ENCODE peak calls at places on chromosomes 5 and 9, in five cellular contexts. One of them, this sample, is unnamed.

GRCh38 chr5:28344803-28345433 is 1306.5 kb upstream of the CDH9 start:
- DNase-seq in transverse colon: no peak
- DNase-seq in right lobe of liver: no peak
- DNase-seq in stomach: no peak
- DNase-seq in body of pancreas: no peak
- DNase-seq in this sample: no peak

GRCh38 chr5:95090774-95091173 is 194.1 kb downstream of the MCTP1 start:
- DNase-seq in transverse colon: no peak
- DNase-seq in right lobe of liver: no peak
- DNase-seq in stomach: no peak
- DNase-seq in body of pancreas: no peak
- DNase-seq in this sample: no peak

GRCh38 chr9:120977321-120977720 is 50.7 kb upstream of the TRAF1 start:
- DNase-seq in transverse colon: no peak
- DNase-seq in right lobe of liver: no peak
- DNase-seq in stomach: no peak
- DNase-seq in body of pancreas: no peak
- DNase-seq in this sample: no peak

GRCh38 chr5:159849437-159850191 is 66.7 kb upstream of the ADRA1B start:
- DNase-seq in transverse colon: no peak
- DNase-seq in right lobe of liver: no peak
- DNase-seq in stomach: no peak
- DNase-seq in body of pancreas: no peak
- DNase-seq in this sample: no peak

GRCh38 chr9:86687788-86688187 is 259.5 kb downstream of the GAS1 start:
- DNase-seq in transverse colon: no peak
- DNase-seq in right lobe of liver: no peak
- DNase-seq in stomach: no peak
- DNase-seq in body of pancreas: no peak
- DNase-seq in this sample: no peak

GRCh38 chr9:99294850-99295461 is 72.9 kb downstream of the SEC61B start:
- DNase-seq in transverse colon: no peak
- DNase-seq in right lobe of liver: no peak
- DNase-seq in stomach: no peak
- DNase-seq in body of pancreas: no peak
- DNase-seq in this sample: no peak

GRCh38 chr9:98580956-98581355 is 127.8 kb downstream of the GABBR2 start:
- DNase-seq in transverse colon: no peak
- DNase-seq in right lobe of liver: no peak
- DNase-seq in stomach: no peak
- DNase-seq in body of pancreas: no peak
- DNase-seq in this sample: no peak

GRCh38 chr9:100492952-100493351 is 20.0 kb downstream of the TMEFF1 start:
- DNase-seq in transverse colon: no peak
- DNase-seq in right lobe of liver: no peak
- DNase-seq in stomach: no peak
- DNase-seq in body of pancreas: no peak
- DNase-seq in this sample: no peak

GRCh38 chr5:167993771-167994170 is 297.7 kb upstream of the WWC1 start:
- DNase-seq in transverse colon: no peak
- DNase-seq in right lobe of liver: no peak
- DNase-seq in stomach: no peak
- DNase-seq in body of pancreas: no peak
- DNase-seq in this sample: no peak

GRCh38 chr5:34533582-34534236 is 122.4 kb upstream of the RAI14 start:
- DNase-seq in transverse colon: no peak
- DNase-seq in right lobe of liver: no peak
- DNase-seq in stomach: no peak
- DNase-seq in body of pancreas: no peak
- DNase-seq in this sample: no peak

GRCh38 chr5:117380316-117380715 is 805.7 kb upstream of the SEMA6A start:
- DNase-seq in transverse colon: no peak
- DNase-seq in right lobe of liver: no peak
- DNase-seq in stomach: no peak
- DNase-seq in body of pancreas: no peak
- DNase-seq in this sample: no peak

GRCh38 chr5:5533927-5534326 is 111.5 kb downstream of the ICE1 start:
- DNase-seq in transverse colon: no peak
- DNase-seq in right lobe of liver: no peak
- DNase-seq in stomach: no peak
- DNase-seq in body of pancreas: no peak
- DNase-seq in this sample: no peak

GRCh38 chr9:121916008-121916407 is 177.1 kb downstream of the TTLL11 start:
- DNase-seq in transverse colon: no peak
- DNase-seq in right lobe of liver: no peak
- DNase-seq in stomach: no peak
- DNase-seq in body of pancreas: no peak
- DNase-seq in this sample: no peak

GRCh38 chr5:132747064-132747692 is at the start of gene CCNI2:
- DNase-seq in transverse colon: peak
- DNase-seq in right lobe of liver: no peak
- DNase-seq in stomach: peak
- DNase-seq in body of pancreas: peak
- DNase-seq in this sample: no peak

GRCh38 chr5:150671509-150672236 is 10.6 kb downstream of the MYOZ3 start:
- DNase-seq in transverse colon: no peak
- DNase-seq in right lobe of liver: no peak
- DNase-seq in stomach: no peak
- DNase-seq in body of pancreas: no peak
- DNase-seq in this sample: no peak

GRCh38 chr5:175573493-175574269 is 84.2 kb upstream of the HRH2 start:
- DNase-seq in transverse colon: no peak
- DNase-seq in right lobe of liver: no peak
- DNase-seq in stomach: no peak
- DNase-seq in body of pancreas: no peak
- DNase-seq in this sample: no peak

GRCh38 chr5:175572922-175573321 is 84.9 kb upstream of the HRH2 start:
- DNase-seq in transverse colon: peak
- DNase-seq in right lobe of liver: no peak
- DNase-seq in stomach: no peak
- DNase-seq in body of pancreas: no peak
- DNase-seq in this sample: no peak

GRCh38 chr5:175576096-175576495 is 81.8 kb upstream of the HRH2 start:
- DNase-seq in transverse colon: no peak
- DNase-seq in right lobe of liver: no peak
- DNase-seq in stomach: no peak
- DNase-seq in body of pancreas: no peak
- DNase-seq in this sample: no peak

GRCh38 chr5:175576591-175576990 is 81.3 kb upstream of the HRH2 start:
- DNase-seq in transverse colon: no peak
- DNase-seq in right lobe of liver: no peak
- DNase-seq in stomach: no peak
- DNase-seq in body of pancreas: no peak
- DNase-seq in this sample: no peak

DNA sequence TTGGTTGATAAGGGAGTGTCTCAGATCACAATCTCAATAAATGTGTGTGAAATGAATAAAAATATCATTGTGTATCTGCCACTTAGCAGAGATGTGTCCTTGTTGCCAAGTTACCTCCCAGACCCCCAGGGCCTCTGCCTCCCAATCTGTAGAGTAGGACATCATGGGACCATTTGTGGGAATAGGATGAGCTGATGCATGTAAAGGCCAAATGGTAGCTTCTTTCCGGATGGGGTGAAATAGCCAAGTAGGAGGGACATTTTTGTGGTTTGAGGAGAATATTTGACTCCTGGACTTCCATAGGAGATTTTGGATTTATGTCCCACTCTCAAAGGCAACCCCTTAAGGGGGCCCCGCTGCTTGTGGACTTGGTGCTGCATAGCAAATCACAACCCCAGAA is 82.6 kb upstream of the HRH2 start:
- DNase-seq in transverse colon: no peak
- DNase-seq in right lobe of liver: no peak
- DNase-seq in stomach: no peak
- DNase-seq in body of pancreas: no peak
- DNase-seq in this sample: no peak
- TF ChIP-seq POLR2A in transverse colon: no peak
- TF ChIP-seq POLR2A in right lobe of liver: no peak
- TF ChIP-seq POLR2A in stomach: no peak
- TF ChIP-seq POLR2A in body of pancreas: no peak
- TF ChIP-seq POLR2A in this sample: no peak

GRCh38 chr9:97512966-97513560 is 11.6 kb downstream of the TMOD1 start:
- DNase-seq in transverse colon: no peak
- DNase-seq in right lobe of liver: no peak
- DNase-seq in stomach: no peak
- DNase-seq in body of pancreas: no peak
- DNase-seq in this sample: no peak

GRCh38 chr9:97515662-97516061 is 14.2 kb downstream of the TMOD1 start:
- DNase-seq in transverse colon: no peak
- DNase-seq in right lobe of liver: no peak
- DNase-seq in stomach: no peak
- DNase-seq in body of pancreas: no peak
- DNase-seq in this sample: no peak

GRCh38 chr9:97511762-97512429 is 10.4 kb downstream of the TMOD1 start:
- DNase-seq in transverse colon: no peak
- DNase-seq in right lobe of liver: no peak
- DNase-seq in stomach: no peak
- DNase-seq in body of pancreas: no peak
- DNase-seq in this sample: no peak

GRCh38 chr9:97516111-97516510 is 14.6 kb downstream of the TMOD1 start:
- DNase-seq in transverse colon: no peak
- DNase-seq in right lobe of liver: no peak
- DNase-seq in stomach: no peak
- DNase-seq in body of pancreas: no peak
- DNase-seq in this sample: no peak

GRCh38 chr9:97514531-97514930 is 13.1 kb downstream of the TMOD1 start:
- DNase-seq in transverse colon: no peak
- DNase-seq in right lobe of liver: no peak
- DNase-seq in stomach: no peak
- DNase-seq in body of pancreas: peak
- DNase-seq in this sample: no peak
- TF ChIP-seq POLR2A in transverse colon: no peak
- TF ChIP-seq POLR2A in right lobe of liver: no peak
- TF ChIP-seq POLR2A in stomach: no peak
- TF ChIP-seq POLR2A in body of pancreas: no peak
- TF ChIP-seq POLR2A in this sample: no peak

GRCh38 chr5:56085205-56085604 is 90.4 kb upstream of the IL6ST start:
- DNase-seq in transverse colon: no peak
- DNase-seq in right lobe of liver: no peak
- DNase-seq in stomach: no peak
- DNase-seq in body of pancreas: no peak
- DNase-seq in this sample: no peak
- TF ChIP-seq POLR2A in transverse colon: no peak
- TF ChIP-seq POLR2A in right lobe of liver: no peak
- TF ChIP-seq POLR2A in stomach: no peak
- TF ChIP-seq POLR2A in body of pancreas: no peak
- TF ChIP-seq POLR2A in this sample: no peak

GRCh38 chr5:96931605-96932004 is 4.3 kb upstream of the LNPEP start:
- DNase-seq in transverse colon: no peak
- DNase-seq in right lobe of liver: no peak
- DNase-seq in stomach: no peak
- DNase-seq in body of pancreas: no peak
- DNase-seq in this sample: no peak
- TF ChIP-seq POLR2A in transverse colon: no peak
- TF ChIP-seq POLR2A in right lobe of liver: no peak
- TF ChIP-seq POLR2A in stomach: no peak
- TF ChIP-seq POLR2A in body of pancreas: no peak
- TF ChIP-seq POLR2A in this sample: no peak

DNA sequence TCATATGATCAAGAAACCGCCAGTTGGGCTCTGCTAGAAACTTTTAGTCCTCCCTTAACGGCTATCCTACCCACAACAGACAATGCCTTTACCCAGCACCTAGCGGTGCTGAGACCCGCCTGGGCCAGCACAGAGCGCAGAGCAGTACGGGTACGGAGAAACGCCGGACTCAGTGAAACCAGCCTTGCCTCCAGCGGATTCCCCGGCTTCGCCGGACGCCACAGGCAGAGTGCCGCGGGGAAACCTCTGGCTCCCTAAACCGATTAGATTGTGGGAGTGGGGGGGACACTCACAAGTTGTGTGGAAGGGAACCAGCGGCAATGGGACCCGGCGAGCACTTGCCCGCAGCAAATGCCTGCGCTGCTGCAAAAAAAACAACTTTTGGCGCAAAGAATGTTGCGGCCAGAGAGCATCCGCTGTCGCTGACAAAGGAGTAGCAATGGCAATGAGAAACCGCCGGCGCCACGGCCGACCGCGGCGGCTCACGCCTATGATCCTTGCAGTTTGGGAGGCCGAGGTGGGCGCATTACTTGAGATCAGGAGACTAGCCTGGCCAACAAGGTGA is 88.2 kb downstream of the ANXA2R start:
- DNase-seq in transverse colon: peak
- DNase-seq in right lobe of liver: peak
- DNase-seq in stomach: peak
- DNase-seq in body of pancreas: no peak
- DNase-seq in this sample: no peak
- TF ChIP-seq POLR2A in transverse colon: no peak
- TF ChIP-seq POLR2A in right lobe of liver: no peak
- TF ChIP-seq POLR2A in stomach: no peak
- TF ChIP-seq POLR2A in body of pancreas: no peak
- TF ChIP-seq POLR2A in this sample: no peak

GRCh38 chr5:53008751-53009150 is 19.6 kb downstream of the ITGA2 start:
- DNase-seq in transverse colon: no peak
- DNase-seq in right lobe of liver: no peak
- DNase-seq in stomach: no peak
- DNase-seq in body of pancreas: no peak
- DNase-seq in this sample: no peak
- TF ChIP-seq POLR2A in transverse colon: no peak
- TF ChIP-seq POLR2A in right lobe of liver: no peak
- TF ChIP-seq POLR2A in stomach: no peak
- TF ChIP-seq POLR2A in body of pancreas: no peak
- TF ChIP-seq POLR2A in this sample: no peak

GRCh38 chr9:15306068-15306756 is 804 bp downstream of the TTC39B start:
- DNase-seq in transverse colon: peak
- DNase-seq in right lobe of liver: peak
- DNase-seq in stomach: peak
- DNase-seq in body of pancreas: peak
- DNase-seq in this sample: peak
- TF ChIP-seq POLR2A in transverse colon: peak
- TF ChIP-seq POLR2A in right lobe of liver: no peak
- TF ChIP-seq POLR2A in stomach: no peak
- TF ChIP-seq POLR2A in body of pancreas: peak
- TF ChIP-seq POLR2A in this sample: no peak